ENCODE peak calls at places on chromosomes 2 and 18, in nine cellular contexts. P is T-cell; A is T-helper 17 cell; G is endothelial cell; B is left kidney; R is HCT116; I is left colon; M is foreskin keratinocyte; N is stimulated activated CD8-positive, alpha-beta memory T cell treated with anti-CD3 and anti-CD28 coated beads, Interleukin-4, amount 100 ng/mL, for 4 hours. E is an unnamed sample.

GRCh38 chr2:218908721-218909619 is 28.3 kb downstream of the WNT10A start:
- DNase-seq in P (peak), A (peak), G (peak), B (peak), R (peak), I (peak), M (peak), N (peak), E (peak)

GRCh38 chr2:37829616-37830385 is 95.3 kb upstream of the RMDN2 start:
- DNase-seq in P (no peak), A (no peak), G (no peak), B (no peak), R (no peak), I (no peak), M (no peak), N (no peak), E (no peak)

GRCh38 chr2:222753251-222753824 is 81.9 kb downstream of the MOGAT1 start:
- DNase-seq in P (no peak), A (no peak), G (no peak), B (peak), R (no peak), I (no peak), M (peak), N (no peak), E (no peak)

GRCh38 chr18:63297678-63298392 is 21.7 kb downstream of the BCL2 start:
- DNase-seq in P (no peak), A (no peak), G (no peak), B (peak), R (no peak), I (no peak), M (no peak), N (no peak), E (no peak)

GRCh38 chr2:1136071-1136470 is 185.4 kb downstream of the SNTG2 start:
- DNase-seq in P (no peak), A (no peak), G (no peak), B (peak), R (no peak), I (no peak), M (no peak), N (no peak), E (no peak)

GRCh38 chr2:60659026-60659425 is 97.0 kb upstream of the PAPOLG start:
- DNase-seq in P (no peak), A (no peak), G (no peak), B (no peak), R (no peak), I (no peak), M (no peak), N (no peak), E (no peak)

GRCh38 chr2:119719261-119719627 is 40.2 kb downstream of the TMEM177 start:
- DNase-seq in P (no peak), A (no peak), G (no peak), B (no peak), R (no peak), I (no peak), M (no peak), N (no peak), E (no peak)

GRCh38 chr2:2892378-2892777 is 485.2 kb downstream of the EIPR1 start:
- DNase-seq in P (no peak), A (no peak), G (no peak), B (no peak), R (no peak), I (no peak), M (no peak), N (no peak), E (no peak)

GRCh38 chr2:168758970-168759820 is 43.2 kb upstream of the NOSTRIN start:
- DNase-seq in P (peak), A (no peak), G (no peak), B (peak), R (peak), I (no peak), M (peak), N (no peak), E (peak)

GRCh38 chr2:45938649-45939511 is 287.4 kb downstream of the PRKCE start:
- DNase-seq in P (no peak), A (no peak), G (no peak), B (peak), R (peak), I (peak), M (peak), N (no peak), E (peak)

GRCh38 chr2:16178551-16179130 is 238.3 kb downstream of the MYCN start:
- DNase-seq in P (no peak), A (no peak), G (no peak), B (no peak), R (no peak), I (no peak), M (no peak), N (no peak), E (no peak)

GRCh38 chr2:182540236-182540635 is 113.4 kb upstream of the PDE1A start:
- DNase-seq in P (no peak), A (no peak), G (no peak), B (no peak), R (no peak), I (no peak), M (no peak), N (no peak), E (no peak)

GRCh38 chr18:24068945-24069693 is 54.6 kb downstream of the TTC39C start:
- DNase-seq in P (no peak), A (no peak), G (no peak), B (peak), R (no peak), I (no peak), M (no peak), N (no peak), E (no peak)

GRCh38 chr2:147968571-147968970 is 52.0 kb downstream of the ORC4 start:
- DNase-seq in P (no peak), A (no peak), G (no peak), B (no peak), R (no peak), I (no peak), M (no peak), N (no peak), E (no peak)

GRCh38 chr2:126736133-126736874 is 80.3 kb downstream of the GYPC start:
- DNase-seq in P (no peak), A (no peak), G (no peak), B (no peak), R (no peak), I (peak), M (no peak), N (no peak), E (no peak)

GRCh38 chr18:32868424-32868823 is 95.6 kb upstream of the KLHL14 start:
- DNase-seq in P (no peak), A (no peak), G (no peak), B (peak), R (no peak), I (no peak), M (no peak), N (no peak), E (no peak)

GRCh38 chr2:15527074-15527739 is 33.9 kb downstream of the NBAS start:
- DNase-seq in P (no peak), A (no peak), G (no peak), B (no peak), R (no peak), I (no peak), M (no peak), N (no peak), E (no peak)

GRCh38 chr2:7427293-7428060 is 510.3 kb downstream of the RNF144A start:
- DNase-seq in P (no peak), A (no peak), G (peak), B (peak), R (peak), I (no peak), M (peak), N (no peak), E (peak)

GRCh38 chr2:70936979-70937811 is 1.5 kb downstream of the ATP6V1B1 start:
- DNase-seq in P (no peak), A (no peak), G (no peak), B (no peak), R (no peak), I (no peak), M (no peak), N (no peak), E (no peak)